ENCODE peak calls at places on chromosomes 2 and 18, in nine cellular contexts. One of them, this sample, is unnamed. For H3K4me1 and H3K9me3, the result is how much of the 10 kb centered on the place peaks cover.

GRCh38 chr2:190408538-190409271 is 550 bp downstream of the MFSD6 start:
- DNase-seq in lower lobe of right lung: peak
- DNase-seq in thoracic aorta: no peak
- DNase-seq in heart right ventricle: peak
- DNase-seq in testis: peak
- DNase-seq in neuronal stem cell: peak
- DNase-seq in neural progenitor cell: peak
- DNase-seq in PC-3: peak
- DNase-seq in PC-9: no peak
- DNase-seq in this sample: no peak

GRCh38 chr2:232438951-232439757 is 16.8 kb upstream of the ALPI start:
- DNase-seq in neural progenitor cell: no peak
- DNase-seq in neuronal stem cell: no peak
- DNase-seq in lower lobe of right lung: peak
- DNase-seq in PC-3: peak
- DNase-seq in PC-9: no peak
- DNase-seq in testis: peak
- DNase-seq in heart right ventricle: no peak
- DNase-seq in thoracic aorta: no peak
- DNase-seq in this sample: peak

GRCh38 chr2:43319541-43319940 is 93.1 kb upstream of the ZFP36L2 start:
- DNase-seq in neuronal stem cell: no peak
- DNase-seq in thoracic aorta: no peak
- DNase-seq in heart right ventricle: no peak
- DNase-seq in neural progenitor cell: no peak
- DNase-seq in PC-9: no peak
- DNase-seq in PC-3: no peak
- DNase-seq in testis: no peak
- DNase-seq in lower lobe of right lung: no peak
- DNase-seq in this sample: no peak

GRCh38 chr18:44198296-44199284 is 482.1 kb upstream of the SETBP1 start:
- DNase-seq in PC-3: no peak
- DNase-seq in thoracic aorta: no peak
- DNase-seq in neural progenitor cell: no peak
- DNase-seq in testis: no peak
- DNase-seq in neuronal stem cell: no peak
- DNase-seq in heart right ventricle: no peak
- DNase-seq in lower lobe of right lung: no peak
- DNase-seq in PC-9: no peak
- DNase-seq in this sample: no peak

GRCh38 chr2:65228249-65228750 is 669 bp downstream of the ACTR2 start:
- DNase-seq in lower lobe of right lung: no peak
- DNase-seq in PC-9: peak
- DNase-seq in heart right ventricle: no peak
- DNase-seq in neuronal stem cell: no peak
- DNase-seq in neural progenitor cell: no peak
- DNase-seq in PC-3: no peak
- DNase-seq in thoracic aorta: no peak
- DNase-seq in testis: peak
- DNase-seq in this sample: peak

GRCh38 chr18:78639597-78639950 is 340.0 kb upstream of the SALL3 start:
- DNase-seq in testis: no peak
- DNase-seq in PC-9: no peak
- DNase-seq in heart right ventricle: no peak
- DNase-seq in thoracic aorta: no peak
- DNase-seq in lower lobe of right lung: no peak
- DNase-seq in neural progenitor cell: no peak
- DNase-seq in PC-3: no peak
- DNase-seq in neuronal stem cell: no peak
- DNase-seq in this sample: no peak

GRCh38 chr18:53909668-53910067 is 314.8 kb downstream of the MBD2 start:
- DNase-seq in PC-3: peak
- DNase-seq in testis: peak
- DNase-seq in neuronal stem cell: no peak
- DNase-seq in PC-9: no peak
- DNase-seq in heart right ventricle: no peak
- DNase-seq in lower lobe of right lung: no peak
- DNase-seq in thoracic aorta: no peak
- DNase-seq in neural progenitor cell: no peak
- DNase-seq in this sample: no peak

GRCh38 chr18:79867666-79868065 is 69.9 kb downstream of the KCNG2 start:
- DNase-seq in testis: peak
- DNase-seq in heart right ventricle: no peak
- DNase-seq in lower lobe of right lung: no peak
- DNase-seq in PC-9: no peak
- DNase-seq in neural progenitor cell: no peak
- DNase-seq in thoracic aorta: no peak
- DNase-seq in neuronal stem cell: no peak
- DNase-seq in PC-3: no peak
- DNase-seq in this sample: no peak

GRCh38 chr2:62704654-62705006 is 883 bp upstream of the EHBP1 start:
- DNase-seq in neuronal stem cell: no peak
- DNase-seq in testis: no peak
- DNase-seq in heart right ventricle: no peak
- DNase-seq in lower lobe of right lung: no peak
- DNase-seq in thoracic aorta: no peak
- DNase-seq in PC-3: no peak
- DNase-seq in PC-9: no peak
- DNase-seq in neural progenitor cell: no peak
- DNase-seq in this sample: no peak

GRCh38 chr2:62705859-62706720 is 577 bp downstream of the EHBP1 start:
- DNase-seq in PC-9: peak
- DNase-seq in heart right ventricle: peak
- DNase-seq in lower lobe of right lung: peak
- DNase-seq in neuronal stem cell: peak
- DNase-seq in PC-3: peak
- DNase-seq in neural progenitor cell: peak
- DNase-seq in testis: peak
- DNase-seq in thoracic aorta: peak
- DNase-seq in this sample: peak

GRCh38 chr2:62706721-62707516 is 1.4 kb downstream of the EHBP1 start:
- DNase-seq in thoracic aorta: no peak
- DNase-seq in lower lobe of right lung: no peak
- DNase-seq in PC-3: peak
- DNase-seq in neural progenitor cell: peak
- DNase-seq in testis: no peak
- DNase-seq in PC-9: no peak
- DNase-seq in heart right ventricle: no peak
- DNase-seq in neuronal stem cell: no peak
- DNase-seq in this sample: no peak

GRCh38 chr2:62708751-62709150 is 3.2 kb downstream of the EHBP1 start:
- DNase-seq in testis: no peak
- DNase-seq in thoracic aorta: no peak
- DNase-seq in neuronal stem cell: no peak
- DNase-seq in lower lobe of right lung: no peak
- DNase-seq in heart right ventricle: no peak
- DNase-seq in PC-3: no peak
- DNase-seq in neural progenitor cell: no peak
- DNase-seq in PC-9: no peak
- DNase-seq in this sample: no peak

GRCh38 chr2:62705007-62705829 is at the start of gene EHBP1:
- DNase-seq in testis: peak
- DNase-seq in heart right ventricle: peak
- DNase-seq in PC-3: peak
- DNase-seq in neural progenitor cell: peak
- DNase-seq in neuronal stem cell: peak
- DNase-seq in lower lobe of right lung: peak
- DNase-seq in PC-9: peak
- DNase-seq in thoracic aorta: peak
- DNase-seq in this sample: peak
- H3K27ac ChIP-seq in testis: peak
- H3K27ac ChIP-seq in heart right ventricle: peak
- H3K27ac ChIP-seq in PC-3: peak
- H3K27ac ChIP-seq in neural progenitor cell: peak
- H3K27ac ChIP-seq in neuronal stem cell: peak
- H3K27ac ChIP-seq in lower lobe of right lung: peak
- H3K27ac ChIP-seq in PC-9: peak
- H3K27ac ChIP-seq in thoracic aorta: peak
- H3K27ac ChIP-seq in this sample: peak

DNA sequence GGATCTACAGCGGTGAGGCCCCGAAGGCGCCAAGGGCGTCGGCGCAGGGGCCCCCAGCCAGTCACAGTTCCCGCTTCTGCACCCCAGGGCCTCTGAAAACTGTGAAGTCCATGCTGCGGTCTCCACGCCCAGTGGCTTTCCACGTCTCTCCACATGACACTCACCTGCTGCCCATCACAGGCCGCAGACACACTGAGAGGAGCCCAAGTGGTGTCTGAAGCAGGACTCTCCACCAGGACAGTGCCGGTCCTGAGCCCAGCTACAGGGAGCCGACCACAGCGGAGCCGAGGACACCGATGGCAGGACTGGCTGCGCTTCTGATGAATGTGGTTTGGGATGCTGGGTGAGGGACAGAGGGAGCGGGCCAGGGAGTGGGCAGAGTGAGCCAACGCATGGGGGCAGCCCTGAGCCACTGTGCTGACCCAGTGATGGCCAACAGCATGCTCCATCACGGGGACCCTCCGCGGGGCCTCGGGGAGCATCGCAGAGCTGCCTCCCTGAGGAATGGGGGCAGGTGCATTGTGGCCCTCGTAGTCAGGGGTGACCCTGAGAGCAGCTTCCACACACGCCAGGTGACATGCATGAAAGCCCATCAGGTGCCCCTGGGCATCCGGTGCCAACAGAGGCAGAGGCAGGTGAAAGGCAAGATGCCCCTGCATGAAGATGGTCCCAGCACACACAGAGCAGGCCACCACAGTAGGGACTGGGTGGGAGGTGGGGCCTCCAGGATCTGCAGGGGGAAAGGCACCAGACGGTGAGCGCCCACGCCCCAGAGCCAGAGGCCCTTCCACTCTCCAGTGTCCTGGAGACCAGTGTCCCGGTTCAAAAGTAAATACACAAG is 116.6 kb downstream of the HDAC4 start:
- DNase-seq in testis: peak
- DNase-seq in thoracic aorta: no peak
- DNase-seq in neural progenitor cell: no peak
- DNase-seq in PC-9: no peak
- DNase-seq in heart right ventricle: no peak
- DNase-seq in lower lobe of right lung: peak
- DNase-seq in neuronal stem cell: no peak
- DNase-seq in PC-3: no peak
- DNase-seq in this sample: no peak
- H3K4me1 ChIP-seq in testis: under half
- H3K4me1 ChIP-seq in thoracic aorta: under half
- H3K4me1 ChIP-seq in neural progenitor cell: under half
- H3K4me1 ChIP-seq in PC-9: under half
- H3K4me1 ChIP-seq in heart right ventricle: half or more
- H3K4me1 ChIP-seq in lower lobe of right lung: under half
- H3K4me1 ChIP-seq in neuronal stem cell: under half
- H3K4me1 ChIP-seq in PC-3: under half
- H3K4me1 ChIP-seq in this sample: under half

GRCh38 chr18:70848329-70848728 is 559.5 kb downstream of the SOCS6 start:
- DNase-seq in lower lobe of right lung: no peak
- DNase-seq in neuronal stem cell: no peak
- DNase-seq in PC-3: no peak
- DNase-seq in thoracic aorta: no peak
- DNase-seq in PC-9: no peak
- DNase-seq in testis: no peak
- DNase-seq in heart right ventricle: no peak
- DNase-seq in neural progenitor cell: no peak
- DNase-seq in this sample: no peak
- H3K9me3 ChIP-seq in lower lobe of right lung: under half
- H3K9me3 ChIP-seq in neuronal stem cell: under half
- H3K9me3 ChIP-seq in PC-3: under half
- H3K9me3 ChIP-seq in thoracic aorta: under half
- H3K9me3 ChIP-seq in PC-9: under half
- H3K9me3 ChIP-seq in testis: under half
- H3K9me3 ChIP-seq in heart right ventricle: under half
- H3K9me3 ChIP-seq in neural progenitor cell: under half
- H3K9me3 ChIP-seq in this sample: under half

GRCh38 chr2:161956751-161957150 is 117.3 kb downstream of the DPP4 start:
- DNase-seq in lower lobe of right lung: no peak
- DNase-seq in neuronal stem cell: no peak
- DNase-seq in thoracic aorta: no peak
- DNase-seq in testis: no peak
- DNase-seq in neural progenitor cell: no peak
- DNase-seq in heart right ventricle: no peak
- DNase-seq in PC-3: no peak
- DNase-seq in PC-9: no peak
- DNase-seq in this sample: no peak

GRCh38 chr2:161947394-161947793 is 126.6 kb downstream of the DPP4 start:
- DNase-seq in neural progenitor cell: no peak
- DNase-seq in thoracic aorta: no peak
- DNase-seq in testis: no peak
- DNase-seq in neuronal stem cell: no peak
- DNase-seq in lower lobe of right lung: no peak
- DNase-seq in PC-9: no peak
- DNase-seq in heart right ventricle: no peak
- DNase-seq in PC-3: no peak
- DNase-seq in this sample: no peak

GRCh38 chr2:161954103-161954502 is 119.9 kb downstream of the DPP4 start:
- DNase-seq in testis: no peak
- DNase-seq in heart right ventricle: no peak
- DNase-seq in lower lobe of right lung: no peak
- DNase-seq in PC-3: no peak
- DNase-seq in PC-9: no peak
- DNase-seq in thoracic aorta: no peak
- DNase-seq in neural progenitor cell: no peak
- DNase-seq in neuronal stem cell: no peak
- DNase-seq in this sample: no peak

GRCh38 chr2:161952722-161953322 is 121.2 kb downstream of the DPP4 start:
- DNase-seq in lower lobe of right lung: no peak
- DNase-seq in thoracic aorta: no peak
- DNase-seq in PC-3: no peak
- DNase-seq in neuronal stem cell: no peak
- DNase-seq in heart right ventricle: no peak
- DNase-seq in testis: no peak
- DNase-seq in PC-9: no peak
- DNase-seq in neural progenitor cell: no peak
- DNase-seq in this sample: no peak
- H3K27ac ChIP-seq in lower lobe of right lung: no peak
- H3K27ac ChIP-seq in thoracic aorta: no peak
- H3K27ac ChIP-seq in PC-3: no peak
- H3K27ac ChIP-seq in neuronal stem cell: no peak
- H3K27ac ChIP-seq in heart right ventricle: no peak
- H3K27ac ChIP-seq in testis: no peak
- H3K27ac ChIP-seq in PC-9: no peak
- H3K27ac ChIP-seq in neural progenitor cell: no peak
- H3K27ac ChIP-seq in this sample: no peak

GRCh38 chr2:62215306-62216064 is 19.6 kb downstream of the B3GNT2 start:
- DNase-seq in testis: no peak
- DNase-seq in neural progenitor cell: no peak
- DNase-seq in thoracic aorta: no peak
- DNase-seq in PC-3: no peak
- DNase-seq in neuronal stem cell: no peak
- DNase-seq in PC-9: no peak
- DNase-seq in heart right ventricle: no peak
- DNase-seq in lower lobe of right lung: no peak
- DNase-seq in this sample: peak
- H3K4me1 ChIP-seq in testis: under half
- H3K4me1 ChIP-seq in neural progenitor cell: under half
- H3K4me1 ChIP-seq in thoracic aorta: half or more
- H3K4me1 ChIP-seq in PC-3: under half
- H3K4me1 ChIP-seq in neuronal stem cell: under half
- H3K4me1 ChIP-seq in PC-9: under half
- H3K4me1 ChIP-seq in heart right ventricle: half or more
- H3K4me1 ChIP-seq in lower lobe of right lung: half or more
- H3K4me1 ChIP-seq in this sample: under half

This sample was measured in cardiac muscle cell.